ENCODE peak calls at places on chromosomes 2 and 18, in six cellular contexts. F is sigmoid colon, G is A549, A is tibial nerve, M is upper lobe of left lung, B is suprapubic skin. I is an unnamed sample.
A peak's percentile ranks its signal among the peaks of the same experiment; 100 is the strongest.

GRCh38 chr2:113278812-113279139 is at the start of gene PAX8:
- DNase-seq in G (no peak), F (no peak), B (no peak), M (no peak), A (no peak), I (no peak)

GRCh38 chr2:157283468-157283867 is 26.0 kb downstream of the GALNT5 start:
- DNase-seq in B (no peak), A (no peak), F (no peak), M (no peak), G (no peak), I (no peak)

GRCh38 chr2:240459401-240460242 is 24.2 kb downstream of the GPC1 start:
- DNase-seq in A (no peak), G (no peak), M (no peak), F (peak; percentile 62), B (peak; percentile 60), I (peak; percentile 34)

GRCh38 chr18:49052891-49053644 is 102.3 kb upstream of the SMAD7 start:
- DNase-seq in F (no peak), A (no peak), M (no peak), G (no peak), B (no peak), I (no peak)

GRCh38 chr2:23381084-23381483 is 3.9 kb upstream of the KLHL29 start:
- DNase-seq in A (no peak), G (peak; percentile 49), B (peak; percentile 80), F (no peak), M (peak; percentile 87), I (no peak)

GRCh38 chr18:79866889-79867574 is 69.3 kb downstream of the KCNG2 start:
- DNase-seq in M (no peak), A (no peak), G (no peak), B (peak; percentile 44), F (no peak), I (no peak)

GRCh38 chr2:125227843-125228392 is 1202.8 kb downstream of the CNTNAP5 start:
- DNase-seq in A (no peak), G (no peak), B (no peak), F (no peak), M (no peak), I (no peak)

GRCh38 chr2:135140606-135141005 is 88.5 kb downstream of the RAB3GAP1 start:
- DNase-seq in M (no peak), A (no peak), F (no peak), B (no peak), G (no peak), I (no peak)

GRCh38 chr18:74266161-74266560 is 25.6 kb downstream of the CYB5A start:
- DNase-seq in G (no peak), F (no peak), A (no peak), M (no peak), B (no peak), I (no peak)

GRCh38 chr2:225400060-225400511 is 576 bp downstream of the NYAP2 start:
- DNase-seq in M (no peak), G (peak; percentile 1), B (no peak), F (no peak), A (no peak), I (peak; percentile 33)

GRCh38 chr18:1104265-1104792 is 199.7 kb downstream of the ADCYAP1 start:
- DNase-seq in A (no peak), F (no peak), M (no peak), G (no peak), B (no peak), I (no peak)

GRCh38 chr18:45567123-45567522 is 48.2 kb upstream of the SLC14A2 start:
- DNase-seq in G (no peak), M (no peak), B (no peak), F (no peak), A (no peak), I (no peak)

GRCh38 chr2:122191331-122191730 is 435.9 kb downstream of the TSN start:
- DNase-seq in M (no peak), B (no peak), A (no peak), G (peak; percentile 22), F (no peak), I (no peak)

GRCh38 chr2:100214265-100214961 is 72.0 kb upstream of the AFF3 start:
- DNase-seq in M (no peak), F (peak; percentile 87), G (no peak), B (no peak), A (no peak), I (peak; percentile 69)

GRCh38 chr2:49827366-49827765 is 673.1 kb upstream of the FSHR start:
- DNase-seq in G (no peak), A (no peak), M (no peak), B (no peak), F (no peak), I (no peak)

GRCh38 chr18:21115519-21116411 is 4.2 kb upstream of the ROCK1 start:
- DNase-seq in B (no peak), M (no peak), A (no peak), F (no peak), G (no peak), I (no peak)

GRCh38 chr2:120539937-120540718 is 194.2 kb downstream of the INHBB start:
- DNase-seq in G (peak; percentile 31), B (peak; percentile 90), M (peak; percentile 68), A (no peak), F (peak; percentile 77), I (peak; percentile 42)

GRCh38 chr2:136386046-136386445 is 268.1 kb upstream of the CXCR4 start:
- DNase-seq in M (no peak), G (no peak), B (no peak), A (no peak), F (no peak), I (no peak)

GRCh38 chr2:8477511-8478132 is 204.2 kb upstream of the ID2 start:
- DNase-seq in G (no peak), M (peak; percentile 39), F (peak; percentile 61), B (no peak), A (no peak), I (peak; percentile 9)

GRCh38 chr2:85999131-85999831 is 106.4 kb downstream of the POLR1A start:
- DNase-seq in G (no peak), M (no peak), F (no peak), B (peak; percentile 46), A (no peak), I (no peak)

GRCh38 chr2:229431331-229431954 is 160.4 kb upstream of the PID1 start:
- DNase-seq in M (no peak), A (no peak), B (no peak), G (no peak), F (no peak), I (no peak)

GRCh38 chr2:239882335-239882734 is 142.8 kb downstream of the NDUFA10 start:
- DNase-seq in A (peak; percentile 69), M (peak; percentile 57), B (no peak), G (no peak), F (no peak), I (peak; percentile 58)

GRCh38 chr18:50013363-50014138 is 181.4 kb downstream of the MYO5B start:
- DNase-seq in A (no peak), F (no peak), B (no peak), G (no peak), M (no peak), I (no peak)

GRCh38 chr2:16747257-16747656 is 81.6 kb upstream of the CYRIA start:
- DNase-seq in B (no peak), F (no peak), G (no peak), M (no peak), A (no peak), I (no peak)

GRCh38 chr2:16746329-16746728 is 80.7 kb upstream of the CYRIA start:
- DNase-seq in B (no peak), G (no peak), F (no peak), M (no peak), A (no peak), I (no peak)

GRCh38 chr2:16746833-16747232 is 81.2 kb upstream of the CYRIA start:
- DNase-seq in B (no peak), M (no peak), F (no peak), A (no peak), G (no peak), I (no peak)

GRCh38 chr2:16747706-16748105 is 82.1 kb upstream of the CYRIA start:
- DNase-seq in F (no peak), G (no peak), A (no peak), M (no peak), B (no peak), I (no peak)

DNA sequence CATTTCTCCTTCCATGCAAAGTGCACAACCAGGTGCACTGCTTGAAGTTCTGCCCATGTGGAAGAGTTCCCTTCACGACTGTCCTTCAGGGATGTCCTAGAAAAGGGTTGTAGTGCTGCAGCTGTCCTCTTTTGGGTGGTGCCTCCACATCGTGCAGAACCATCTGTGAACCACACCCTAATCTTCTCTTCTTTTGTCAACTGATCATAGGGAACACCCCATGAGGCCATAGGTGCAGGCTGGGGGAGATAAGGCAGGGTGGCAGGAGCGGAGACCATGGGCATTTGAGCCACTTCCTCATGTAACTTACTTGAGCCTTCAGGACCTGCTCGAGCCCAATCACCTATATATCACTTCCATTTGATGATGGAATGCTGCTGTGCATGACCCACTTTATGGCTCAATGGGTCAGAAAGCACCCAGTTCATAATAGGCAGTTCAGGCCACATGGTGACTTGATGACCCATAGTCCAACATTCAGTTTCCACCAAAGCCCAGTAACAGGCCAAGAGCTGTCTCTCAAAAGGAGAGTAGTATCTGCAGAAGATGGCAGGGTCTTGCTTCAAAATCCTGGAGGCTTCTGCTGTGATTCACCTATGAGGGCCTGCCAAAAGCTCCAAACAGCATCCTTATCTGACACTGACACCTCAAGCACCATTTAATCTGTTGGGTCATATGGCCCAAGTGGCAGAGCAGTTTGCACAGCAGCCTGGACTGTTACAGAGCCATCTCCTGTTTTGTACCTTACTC is 84.7 kb upstream of the CYRIA start:
- DNase-seq in F (no peak), B (no peak), A (no peak), G (no peak), M (no peak), I (no peak)
- TF ChIP-seq EP300 in F (no peak), B (no peak), A (no peak), G (no peak), M (no peak), I (no peak)

GRCh38 chr2:62569907-62570793 is 64.2 kb upstream of the TMEM17 start:
- DNase-seq in M (no peak), F (no peak), B (no peak), G (peak; percentile 91), A (no peak), I (peak; percentile 22)
- TF ChIP-seq EP300 in M (no peak), F (no peak), B (no peak), G (peak; percentile 99), A (no peak), I (no peak)

DNA sequence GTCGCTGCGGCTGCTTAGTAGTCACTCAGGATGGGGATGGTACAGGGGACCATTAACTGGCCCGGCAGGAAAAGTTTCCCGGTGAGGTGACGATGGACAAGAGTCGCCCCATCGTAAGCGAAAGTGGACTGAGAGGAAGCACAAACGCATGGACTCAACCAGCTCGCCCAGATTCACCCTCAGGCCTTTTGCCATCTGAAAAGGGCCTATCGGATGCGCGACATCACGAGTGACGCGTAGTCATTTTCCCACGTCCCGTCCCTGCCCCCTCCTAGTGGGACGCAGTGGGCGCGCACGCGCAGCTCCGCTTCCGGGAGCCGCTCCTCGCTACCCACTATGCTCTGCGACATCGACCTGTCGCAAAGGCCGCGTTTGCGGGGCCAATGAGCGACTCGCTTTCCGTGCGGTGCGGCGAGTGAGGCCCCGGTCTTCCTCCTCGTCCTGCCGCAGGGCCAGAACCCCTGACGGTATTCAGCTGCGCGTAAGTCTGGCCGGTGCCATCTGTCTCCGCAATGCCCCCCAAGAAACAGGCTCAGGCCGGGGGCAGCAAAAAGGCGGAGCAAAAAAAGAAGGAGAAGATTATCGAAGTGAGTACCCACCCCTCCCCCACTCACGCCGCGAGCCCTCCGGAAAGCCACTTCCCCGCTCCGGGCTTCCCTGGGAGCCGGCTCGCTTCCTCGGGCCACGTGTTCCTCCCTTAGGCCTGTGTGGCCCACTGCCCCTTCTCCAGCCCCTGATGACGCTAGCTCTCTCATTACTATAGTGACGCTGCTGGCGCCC is at the start of gene ZC3H15:
- DNase-seq in F (peak; percentile 99), M (peak; percentile 96), A (peak; percentile 89), G (peak; percentile 82), B (peak; percentile 98), I (peak; percentile 96)
- TF ChIP-seq EP300 in F (no peak), M (no peak), A (peak; percentile 99), G (no peak), B (no peak), I (no peak)

GRCh38 chr18:9869713-9870430 is 15.9 kb upstream of the TXNDC2 start:
- DNase-seq in G (peak; percentile 43), F (no peak), A (no peak), B (no peak), M (peak; percentile 49), I (peak; percentile 76)
- TF ChIP-seq EP300 in G (peak; percentile 79), F (no peak), A (no peak), B (no peak), M (no peak), I (peak; percentile 33)

I was measured in ovary.